ENCODE peak calls at places on chromosome 9, in eight cellular contexts. H is hypothalamus; J is natural killer cell treated with Interleukin-12 subunit alpha and Interleukin-12 subunit beta and Interleukin-15 and Interleukin-18, amount 100 ng/mL, for 72 hours; I is ELR; P is prostate gland; G is stimulated activated naive CD8-positive, alpha-beta T cell treated with anti-CD3 and anti-CD28 coated beads, Interleukin-15, Interleukin-2, amounts not matched to agents 100 U/mL and 50 U/mL, for 24 hours; W is NCI-H1105; U is effector memory CD8-positive, alpha-beta T cell. E is an unnamed sample.

GRCh38 chr9:115595951-115596742 is 478.2 kb upstream of the TNC start:
- DNase-seq in H (no peak), J (no peak), I (peak; percentile 82), P (no peak), G (no peak), W (peak; percentile 56), U (no peak), E (no peak)

GRCh38 chr9:111356567-111357244 is 26.7 kb upstream of the OR2K2 start:
- DNase-seq in H (peak; percentile 20), J (no peak), I (peak; percentile 94), P (no peak), G (peak; percentile 6), W (no peak), U (no peak), E (peak; percentile 16)

GRCh38 chr9:81373294-81373693 is 316.1 kb downstream of the TLE1 start:
- DNase-seq in H (no peak), J (no peak), I (no peak), P (no peak), G (no peak), W (no peak), U (no peak), E (no peak)

GRCh38 chr9:38053697-38054461 is 15.1 kb downstream of the SHB start:
- DNase-seq in H (no peak), J (no peak), I (no peak), P (no peak), G (no peak), W (no peak), U (no peak), E (no peak)

GRCh38 chr9:91953723-91954122 is 3.7 kb upstream of the ROR2 start:
- DNase-seq in H (no peak), J (no peak), I (no peak), P (no peak), G (no peak), W (no peak), U (no peak), E (no peak)

GRCh38 chr9:112059145-112059979 is 115.7 kb downstream of the SUSD1 start:
- DNase-seq in H (no peak), J (no peak), I (peak; percentile 95), P (no peak), G (no peak), W (no peak), U (no peak), E (peak; percentile 44)

GRCh38 chr9:88532320-88532719 is 2.7 kb upstream of the NXNL2 start:
- DNase-seq in H (no peak), J (no peak), I (peak; percentile 90), P (no peak), G (peak; percentile 9), W (no peak), U (no peak), E (no peak)

GRCh38 chr9:96219615-96220257 is 82.2 kb downstream of the HSD17B3 start:
- DNase-seq in H (peak; percentile 56), J (no peak), I (peak; percentile 9), P (no peak), G (peak; percentile 59), W (no peak), U (peak; percentile 37), E (peak; percentile 49)

GRCh38 chr9:2502760-2503159 is 118.8 kb upstream of the VLDLR start:
- DNase-seq in H (no peak), J (no peak), I (peak; percentile 38), P (no peak), G (no peak), W (no peak), U (no peak), E (no peak)

GRCh38 chr9:133658442-133659431 is 22.6 kb downstream of the DBH start:
- DNase-seq in H (peak; percentile 62), J (no peak), I (peak; percentile 63), P (peak; percentile 21), G (no peak), W (no peak), U (no peak), E (peak; percentile 78)

GRCh38 chr9:99828417-99829176 is 6.9 kb downstream of the NR4A3 start:
- DNase-seq in H (no peak), J (no peak), I (no peak), P (no peak), G (no peak), W (no peak), U (no peak), E (no peak)

GRCh38 chr9:126687868-126688503 is 74.3 kb downstream of the LMX1B start:
- DNase-seq in H (no peak), J (no peak), I (no peak), P (no peak), G (no peak), W (no peak), U (no peak), E (no peak)

GRCh38 chr9:115305543-115305942 is 187.6 kb upstream of the TNC start:
- DNase-seq in H (no peak), J (no peak), I (no peak), P (peak; percentile 40), G (no peak), W (no peak), U (no peak), E (no peak)

GRCh38 chr9:105243935-105244273 is 547 bp upstream of the SLC44A1 start:
- DNase-seq in H (no peak), J (no peak), I (no peak), P (no peak), G (no peak), W (no peak), U (no peak), E (no peak)

GRCh38 chr9:95724253-95724991 is 151.1 kb upstream of the ERCC6L2 start:
- DNase-seq in H (no peak), J (peak; percentile 83), I (no peak), P (no peak), G (peak; percentile 62), W (no peak), U (peak; percentile 55), E (peak; percentile 100)

GRCh38 chr9:114272739-114273431 is 50.0 kb upstream of the ORM1 start:
- DNase-seq in H (no peak), J (no peak), I (no peak), P (no peak), G (no peak), W (no peak), U (no peak), E (no peak)

GRCh38 chr9:99253772-99254431 is 31.8 kb downstream of the SEC61B start:
- DNase-seq in H (no peak), J (peak; percentile 97), I (peak; percentile 63), P (no peak), G (peak; percentile 90), W (no peak), U (peak; percentile 27), E (no peak)

GRCh38 chr9:73402081-73403028 is 250.7 kb downstream of the ANXA1 start:
- DNase-seq in H (no peak), J (no peak), I (peak; percentile 1), P (peak; percentile 7), G (no peak), W (no peak), U (no peak), E (no peak)

GRCh38 chr9:93697352-93698139 is 121.2 kb downstream of the PHF2 start:
- DNase-seq in H (no peak), J (no peak), I (no peak), P (no peak), G (no peak), W (no peak), U (no peak), E (no peak)

GRCh38 chr9:128818839-128819715 is 777 bp downstream of the ENDOG start:
- DNase-seq in H (peak; percentile 44), J (no peak), I (peak; percentile 58), P (peak; percentile 23), G (peak; percentile 62), W (peak; percentile 29), U (peak; percentile 19), E (peak; percentile 41)

GRCh38 chr9:85248514-85249312 is 493.0 kb downstream of the AGTPBP1 start:
- DNase-seq in H (no peak), J (no peak), I (peak; percentile 22), P (no peak), G (no peak), W (no peak), U (no peak), E (peak; percentile 75)

GRCh38 chr9:136312436-136312835 is 8.5 kb upstream of the CCDC187 start:
- DNase-seq in H (peak; percentile 14), J (no peak), I (peak; percentile 68), P (no peak), G (peak; percentile 56), W (no peak), U (no peak), E (peak; percentile 50)

GRCh38 chr9:133493428-133493827 is 14.5 kb upstream of the SLC2A6 start:
- DNase-seq in H (no peak), J (no peak), I (no peak), P (no peak), G (no peak), W (no peak), U (no peak), E (no peak)

GRCh38 chr9:137028281-137029057 is 432 bp upstream of the ABCA2 start:
- DNase-seq in H (peak; percentile 62), J (peak; percentile 79), I (peak; percentile 57), P (peak; percentile 58), G (peak; percentile 76), W (peak; percentile 35), U (peak; percentile 55), E (peak; percentile 68)

GRCh38 chr9:34552986-34553385 is 30.2 kb upstream of the ENHO start:
- DNase-seq in H (no peak), J (no peak), I (no peak), P (no peak), G (no peak), W (no peak), U (no peak), E (no peak)

GRCh38 chr9:34046784-34047379 is 1.8 kb downstream of the UBAP2 start:
- DNase-seq in H (no peak), J (no peak), I (peak; percentile 43), P (no peak), G (no peak), W (no peak), U (no peak), E (no peak)